ENCODE peak calls at places on chromosomes 6 and 20, in four cellular contexts. E is right lobe of liver; D is foreskin fibroblast; Y is stimulated activated CD4-positive, alpha-beta T cell treated with anti-CD3 and anti-CD28 coated beads, TNF-alpha, amount 100 ng/mL, for 4 hours. L is an unnamed sample.
A peak's percentile ranks its signal among the peaks of the same experiment; 100 is the strongest.

GRCh38 chr20:3808141-3808479 is 12.0 kb downstream of the CDC25B start:
- DNase-seq in E (peak; percentile 93), Y (no peak), D (peak; percentile 98), L (no peak)

GRCh38 chr20:63101781-63102719 is 95.3 kb upstream of the BHLHE23 start:
- DNase-seq in Y (peak; percentile 45), D (peak; percentile 61), E (peak; percentile 57), L (peak; percentile 47)

GRCh38 chr6:42781811-42782688 is at the start of gene BICRAL:
- DNase-seq in E (peak; percentile 62), D (peak; percentile 82), Y (peak; percentile 49), L (peak; percentile 71)

GRCh38 chr20:21208999-21209398 is 83.1 kb downstream of the KIZ start:
- DNase-seq in E (no peak), Y (no peak), D (no peak), L (no peak)

GRCh38 chr20:64106981-64107735 is at the start of gene NPBWR2:
- DNase-seq in Y (no peak), E (no peak), D (no peak), L (no peak)

GRCh38 chr6:165769401-165769800 is 106.4 kb upstream of the PDE10A start:
- DNase-seq in Y (no peak), D (no peak), E (no peak), L (no peak)

GRCh38 chr6:53728570-53729194 is 63.1 kb upstream of the KLHL31 start:
- DNase-seq in D (peak; percentile 72), E (no peak), Y (peak; percentile 18), L (peak; percentile 41)

GRCh38 chr6:56040271-56040670 is 164.9 kb upstream of the BMP5 start:
- DNase-seq in Y (no peak), E (no peak), D (peak; percentile 75), L (no peak)

GRCh38 chr6:111113731-111114438 is 26.6 kb downstream of the SLC16A10 start:
- DNase-seq in D (peak; percentile 6), E (no peak), Y (peak; percentile 15), L (no peak)

GRCh38 chr6:27275025-27275956 is 27.8 kb downstream of the PRSS16 start:
- DNase-seq in Y (no peak), D (peak; percentile 47), E (no peak), L (no peak)

GRCh38 chr6:6734463-6735455 is 146.2 kb downstream of the LY86 start:
- DNase-seq in E (no peak), Y (no peak), D (no peak), L (no peak)

GRCh38 chr20:23050847-23051627 is 1.6 kb upstream of the THBD start:
- DNase-seq in E (peak; percentile 71), D (peak; percentile 89), Y (no peak), L (no peak)

GRCh38 chr6:151196571-151196970 is 43.2 kb upstream of the AKAP12 start:
- DNase-seq in E (no peak), Y (no peak), D (peak; percentile 87), L (no peak)

L was measured in activated B cell treated with CpG ODN at 0.5 μM for 24 hours.